ENCODE peak calls at places on chromosomes 7 and 10, in six cellular contexts. One of them, this sample, is unnamed.

GRCh38 chr7:133742709-133743538 is 384.2 kb upstream of the LRGUK start:
- DNase-seq in AG08396: peak; percentile 8
- DNase-seq in naive thymus-derived CD8-positive, alpha-beta T cell: no peak
- DNase-seq in colonic mucosa: no peak
- DNase-seq in endothelial cell: peak; percentile 18
- DNase-seq in activated naive CD8-positive, alpha-beta T cell treated with anti-CD3 and anti-CD28 coated beads, Interleukin-2, amount 50 U/mL, for 24 hours: no peak
- DNase-seq in this sample: peak; percentile 3

GRCh38 chr7:139108256-139109187 is 998 bp downstream of the ZC3HAV1 start:
- DNase-seq in endothelial cell: peak; percentile 23
- DNase-seq in activated naive CD8-positive, alpha-beta T cell treated with anti-CD3 and anti-CD28 coated beads, Interleukin-2, amount 50 U/mL, for 24 hours: no peak
- DNase-seq in colonic mucosa: peak; percentile 54
- DNase-seq in naive thymus-derived CD8-positive, alpha-beta T cell: no peak
- DNase-seq in AG08396: peak; percentile 46
- DNase-seq in this sample: peak; percentile 73

GRCh38 chr7:27112960-27113949 is 10.8 kb upstream of the HOXA2 start:
- DNase-seq in colonic mucosa: peak; percentile 86
- DNase-seq in naive thymus-derived CD8-positive, alpha-beta T cell: no peak
- DNase-seq in activated naive CD8-positive, alpha-beta T cell treated with anti-CD3 and anti-CD28 coated beads, Interleukin-2, amount 50 U/mL, for 24 hours: no peak
- DNase-seq in endothelial cell: no peak
- DNase-seq in AG08396: peak; percentile 71
- DNase-seq in this sample: no peak

GRCh38 chr10:122281751-122282150 is 10.7 kb downstream of the BTBD16 start:
- DNase-seq in colonic mucosa: no peak
- DNase-seq in endothelial cell: no peak
- DNase-seq in AG08396: no peak
- DNase-seq in naive thymus-derived CD8-positive, alpha-beta T cell: no peak
- DNase-seq in activated naive CD8-positive, alpha-beta T cell treated with anti-CD3 and anti-CD28 coated beads, Interleukin-2, amount 50 U/mL, for 24 hours: no peak
- DNase-seq in this sample: no peak

GRCh38 chr7:26526288-26526587 is 234.6 kb downstream of the SNX10 start:
- DNase-seq in colonic mucosa: no peak
- DNase-seq in activated naive CD8-positive, alpha-beta T cell treated with anti-CD3 and anti-CD28 coated beads, Interleukin-2, amount 50 U/mL, for 24 hours: no peak
- DNase-seq in naive thymus-derived CD8-positive, alpha-beta T cell: no peak
- DNase-seq in endothelial cell: no peak
- DNase-seq in AG08396: no peak
- DNase-seq in this sample: no peak

GRCh38 chr7:1939434-1940401 is 269.6 kb downstream of the ELFN1 start:
- DNase-seq in naive thymus-derived CD8-positive, alpha-beta T cell: peak; percentile 55
- DNase-seq in activated naive CD8-positive, alpha-beta T cell treated with anti-CD3 and anti-CD28 coated beads, Interleukin-2, amount 50 U/mL, for 24 hours: peak; percentile 51
- DNase-seq in colonic mucosa: no peak
- DNase-seq in endothelial cell: no peak
- DNase-seq in AG08396: no peak
- DNase-seq in this sample: no peak

GRCh38 chr7:45391618-45392451 is 182.3 kb upstream of the ADCY1 start:
- DNase-seq in naive thymus-derived CD8-positive, alpha-beta T cell: no peak
- DNase-seq in endothelial cell: no peak
- DNase-seq in AG08396: no peak
- DNase-seq in activated naive CD8-positive, alpha-beta T cell treated with anti-CD3 and anti-CD28 coated beads, Interleukin-2, amount 50 U/mL, for 24 hours: no peak
- DNase-seq in colonic mucosa: no peak
- DNase-seq in this sample: no peak

GRCh38 chr7:254337-255037 is 35.5 kb upstream of the FOXL3 start:
- DNase-seq in colonic mucosa: no peak
- DNase-seq in naive thymus-derived CD8-positive, alpha-beta T cell: no peak
- DNase-seq in AG08396: no peak
- DNase-seq in endothelial cell: no peak
- DNase-seq in activated naive CD8-positive, alpha-beta T cell treated with anti-CD3 and anti-CD28 coated beads, Interleukin-2, amount 50 U/mL, for 24 hours: no peak
- DNase-seq in this sample: no peak

GRCh38 chr10:109726473-109726872 is 196.8 kb downstream of the XPNPEP1 start:
- DNase-seq in naive thymus-derived CD8-positive, alpha-beta T cell: no peak
- DNase-seq in AG08396: no peak
- DNase-seq in colonic mucosa: no peak
- DNase-seq in activated naive CD8-positive, alpha-beta T cell treated with anti-CD3 and anti-CD28 coated beads, Interleukin-2, amount 50 U/mL, for 24 hours: no peak
- DNase-seq in endothelial cell: no peak
- DNase-seq in this sample: no peak

GRCh38 chr7:106075937-106076336 is 36.2 kb downstream of the SYPL1 start:
- DNase-seq in colonic mucosa: no peak
- DNase-seq in naive thymus-derived CD8-positive, alpha-beta T cell: no peak
- DNase-seq in activated naive CD8-positive, alpha-beta T cell treated with anti-CD3 and anti-CD28 coated beads, Interleukin-2, amount 50 U/mL, for 24 hours: no peak
- DNase-seq in AG08396: no peak
- DNase-seq in endothelial cell: no peak
- DNase-seq in this sample: no peak

GRCh38 chr7:96993980-96994379 is 11.4 kb upstream of the DLX6 start:
- DNase-seq in activated naive CD8-positive, alpha-beta T cell treated with anti-CD3 and anti-CD28 coated beads, Interleukin-2, amount 50 U/mL, for 24 hours: no peak
- DNase-seq in AG08396: no peak
- DNase-seq in endothelial cell: no peak
- DNase-seq in naive thymus-derived CD8-positive, alpha-beta T cell: no peak
- DNase-seq in colonic mucosa: no peak
- DNase-seq in this sample: no peak

GRCh38 chr7:69762821-69763352 is 164.6 kb downstream of the AUTS2 start:
- DNase-seq in AG08396: no peak
- DNase-seq in activated naive CD8-positive, alpha-beta T cell treated with anti-CD3 and anti-CD28 coated beads, Interleukin-2, amount 50 U/mL, for 24 hours: no peak
- DNase-seq in endothelial cell: no peak
- DNase-seq in colonic mucosa: no peak
- DNase-seq in naive thymus-derived CD8-positive, alpha-beta T cell: no peak
- DNase-seq in this sample: no peak

GRCh38 chr10:97140887-97141745 is 44.6 kb downstream of the SLIT1 start:
- DNase-seq in colonic mucosa: no peak
- DNase-seq in activated naive CD8-positive, alpha-beta T cell treated with anti-CD3 and anti-CD28 coated beads, Interleukin-2, amount 50 U/mL, for 24 hours: no peak
- DNase-seq in AG08396: no peak
- DNase-seq in endothelial cell: no peak
- DNase-seq in naive thymus-derived CD8-positive, alpha-beta T cell: no peak
- DNase-seq in this sample: no peak

GRCh38 chr10:17273403-17273802 is 45.4 kb downstream of the VIM start:
- DNase-seq in AG08396: peak; percentile 25
- DNase-seq in endothelial cell: no peak
- DNase-seq in naive thymus-derived CD8-positive, alpha-beta T cell: no peak
- DNase-seq in colonic mucosa: no peak
- DNase-seq in activated naive CD8-positive, alpha-beta T cell treated with anti-CD3 and anti-CD28 coated beads, Interleukin-2, amount 50 U/mL, for 24 hours: no peak
- DNase-seq in this sample: no peak

GRCh38 chr7:80699030-80699638 is 60.7 kb downstream of the CD36 start:
- DNase-seq in colonic mucosa: no peak
- DNase-seq in activated naive CD8-positive, alpha-beta T cell treated with anti-CD3 and anti-CD28 coated beads, Interleukin-2, amount 50 U/mL, for 24 hours: no peak
- DNase-seq in naive thymus-derived CD8-positive, alpha-beta T cell: peak; percentile 14
- DNase-seq in endothelial cell: no peak
- DNase-seq in AG08396: peak; percentile 13
- DNase-seq in this sample: peak; percentile 78

GRCh38 chr10:30587522-30588031 is 42.0 kb downstream of the LYZL2 start:
- DNase-seq in activated naive CD8-positive, alpha-beta T cell treated with anti-CD3 and anti-CD28 coated beads, Interleukin-2, amount 50 U/mL, for 24 hours: peak; percentile 14
- DNase-seq in colonic mucosa: peak; percentile 65
- DNase-seq in endothelial cell: no peak
- DNase-seq in naive thymus-derived CD8-positive, alpha-beta T cell: no peak
- DNase-seq in AG08396: no peak
- DNase-seq in this sample: no peak

GRCh38 chr7:25820432-25821040 is 331.5 kb upstream of the NFE2L3 start:
- DNase-seq in AG08396: no peak
- DNase-seq in colonic mucosa: no peak
- DNase-seq in naive thymus-derived CD8-positive, alpha-beta T cell: no peak
- DNase-seq in activated naive CD8-positive, alpha-beta T cell treated with anti-CD3 and anti-CD28 coated beads, Interleukin-2, amount 50 U/mL, for 24 hours: peak; percentile 2
- DNase-seq in endothelial cell: peak; percentile 26
- DNase-seq in this sample: no peak

GRCh38 chr7:40009301-40009700 is 59.2 kb downstream of the CDK13 start:
- DNase-seq in AG08396: no peak
- DNase-seq in naive thymus-derived CD8-positive, alpha-beta T cell: no peak
- DNase-seq in colonic mucosa: no peak
- DNase-seq in activated naive CD8-positive, alpha-beta T cell treated with anti-CD3 and anti-CD28 coated beads, Interleukin-2, amount 50 U/mL, for 24 hours: no peak
- DNase-seq in endothelial cell: no peak
- DNase-seq in this sample: no peak